ENCODE peak calls at places on chromosomes 3 and 15, in six cellular contexts. B is transverse colon; G is naive thymus-derived CD4-positive, alpha-beta T cell; W is right cardiac atrium; F is breast epithelium; L is aorta. T is an unnamed sample.

GRCh38 chr15:29569533-29570092 is 252.7 kb downstream of the TJP1 start:
- DNase-seq in B (no peak), G (no peak), W (no peak), F (no peak), L (no peak), T (no peak)

GRCh38 chr3:128447561-128448013 is 19.1 kb downstream of the DNAJB8 start:
- DNase-seq in B (no peak), G (peak; percentile 27), W (no peak), F (no peak), L (no peak), T (no peak)

GRCh38 chr15:63504247-63504978 is at the start of gene USP3:
- DNase-seq in B (peak; percentile 97), G (peak; percentile 94), W (peak; percentile 98), F (peak; percentile 94), L (peak; percentile 97), T (peak; percentile 90)

GRCh38 chr3:188948658-188949400 is 222.9 kb upstream of the TPRG1 start:
- DNase-seq in B (peak; percentile 25), G (no peak), W (no peak), F (no peak), L (no peak), T (no peak)

GRCh38 chr3:132660745-132661067 is 577 bp downstream of the UBA5 start:
- DNase-seq in B (no peak), G (no peak), W (no peak), F (no peak), L (no peak), T (peak; percentile 22)

GRCh38 chr3:118128886-118129285 is 905.8 kb downstream of the IGSF11 start:
- DNase-seq in B (no peak), G (no peak), W (no peak), F (no peak), L (no peak), T (no peak)

GRCh38 chr15:58543664-58544335 is 112.0 kb downstream of the LIPC start:
- DNase-seq in B (no peak), G (no peak), W (no peak), F (no peak), L (no peak), T (no peak)

GRCh38 chr15:74783072-74783807 is 1.4 kb downstream of the CSK start:
- DNase-seq in B (peak; percentile 59), G (no peak), W (peak; percentile 66), F (no peak), L (no peak), T (no peak)

GRCh38 chr15:31169558-31169957 is 68.0 kb upstream of the TRPM1 start:
- DNase-seq in B (no peak), G (no peak), W (no peak), F (no peak), L (no peak), T (no peak)

GRCh38 chr15:66662522-66662921 is 39.5 kb upstream of the SMAD6 start:
- DNase-seq in B (no peak), G (no peak), W (no peak), F (no peak), L (no peak), T (no peak)

GRCh38 chr3:7484636-7485035 is 623.7 kb downstream of the GRM7 start:
- DNase-seq in B (no peak), G (no peak), W (no peak), F (no peak), L (no peak), T (no peak)

GRCh38 chr3:181710581-181711255 is 1.0 kb upstream of the SOX2 start:
- DNase-seq in B (no peak), G (no peak), W (peak; percentile 41), F (no peak), L (no peak), T (no peak)

GRCh38 chr15:30958219-30958618 is 33.2 kb downstream of the MTMR10 start:
- DNase-seq in B (no peak), G (no peak), W (no peak), F (no peak), L (no peak), T (no peak)

GRCh38 chr15:99703603-99704443 is 29.4 kb downstream of the LYSMD4 start:
- DNase-seq in B (no peak), G (peak; percentile 26), W (no peak), F (no peak), L (no peak), T (no peak)

GRCh38 chr3:105334138-105334882 is 32.4 kb upstream of the ALCAM start:
- DNase-seq in B (no peak), G (no peak), W (no peak), F (no peak), L (no peak), T (no peak)

GRCh38 chr15:81189583-81190283 is 6.9 kb upstream of the IL16 start:
- DNase-seq in B (peak; percentile 14), G (no peak), W (peak; percentile 93), F (no peak), L (no peak), T (no peak)

GRCh38 chr3:153442386-153442785 is 280.4 kb downstream of the RAP2B start:
- DNase-seq in B (no peak), G (no peak), W (no peak), F (no peak), L (no peak), T (no peak)

GRCh38 chr3:190618349-190619030 is 104.6 kb downstream of the IL1RAP start:
- DNase-seq in B (no peak), G (no peak), W (no peak), F (no peak), L (no peak), T (no peak)

GRCh38 chr15:57885435-57885834 is 178.9 kb downstream of the POLR2M start:
- DNase-seq in B (no peak), G (no peak), W (no peak), F (no peak), L (no peak), T (no peak)

GRCh38 chr15:58525926-58526538 is 94.2 kb downstream of the LIPC start:
- DNase-seq in B (no peak), G (no peak), W (no peak), F (no peak), L (no peak), T (no peak)

GRCh38 chr3:41991399-41991798 is 29.5 kb upstream of the ULK4 start:
- DNase-seq in B (no peak), G (no peak), W (no peak), F (no peak), L (no peak), T (no peak)

GRCh38 chr15:64809649-64810498 is 15.6 kb downstream of the PIF1 start:
- DNase-seq in B (peak; percentile 83), G (peak; percentile 47), W (peak; percentile 93), F (peak; percentile 63), L (peak; percentile 94), T (peak; percentile 47)

GRCh38 chr3:46410669-46411068 is 3.6 kb downstream of the CCRL2 start:
- DNase-seq in B (no peak), G (no peak), W (no peak), F (no peak), L (no peak), T (no peak)

GRCh38 chr3:185330644-185331043 is 32.3 kb upstream of the MAP3K13 start:
- DNase-seq in B (no peak), G (no peak), W (no peak), F (no peak), L (no peak), T (no peak)

GRCh38 chr3:108090066-108090700 is 648 bp downstream of the CD47 start:
- DNase-seq in B (peak; percentile 29), G (peak; percentile 74), W (peak; percentile 66), F (no peak), L (no peak), T (peak; percentile 42)

GRCh38 chr3:70620956-70621355 is 308.5 kb upstream of the MDFIC2 start:
- DNase-seq in B (no peak), G (no peak), W (no peak), F (no peak), L (no peak), T (no peak)

GRCh38 chr15:25176991-25177954 is 222.5 kb downstream of the SNRPN start:
- DNase-seq in B (peak; percentile 2), G (no peak), W (peak; percentile 24), F (peak; percentile 3), L (peak; percentile 37), T (peak; percentile 5)
- H3K9me3 ChIP-seq in B (peaks cover 13% of the 10 kb centered on the region), G (peaks cover 83% of the 10 kb centered on the region), W (peaks cover 2% of the 10 kb centered on the region), F (peaks cover 93% of the 10 kb centered on the region), L (peaks cover 8% of the 10 kb centered on the region), T (no peaks in the 10 kb centered on the region)

GRCh38 chr3:136146981-136147729 is 49.0 kb downstream of the MSL2 start:
- DNase-seq in B (no peak), G (no peak), W (no peak), F (no peak), L (no peak), T (no peak)

GRCh38 chr3:136142592-136142991 is 53.5 kb downstream of the MSL2 start:
- DNase-seq in B (no peak), G (no peak), W (no peak), F (no peak), L (no peak), T (no peak)

GRCh38 chr3:136141891-136142290 is 54.2 kb downstream of the MSL2 start:
- DNase-seq in B (no peak), G (no peak), W (no peak), F (no peak), L (no peak), T (no peak)

DNA sequence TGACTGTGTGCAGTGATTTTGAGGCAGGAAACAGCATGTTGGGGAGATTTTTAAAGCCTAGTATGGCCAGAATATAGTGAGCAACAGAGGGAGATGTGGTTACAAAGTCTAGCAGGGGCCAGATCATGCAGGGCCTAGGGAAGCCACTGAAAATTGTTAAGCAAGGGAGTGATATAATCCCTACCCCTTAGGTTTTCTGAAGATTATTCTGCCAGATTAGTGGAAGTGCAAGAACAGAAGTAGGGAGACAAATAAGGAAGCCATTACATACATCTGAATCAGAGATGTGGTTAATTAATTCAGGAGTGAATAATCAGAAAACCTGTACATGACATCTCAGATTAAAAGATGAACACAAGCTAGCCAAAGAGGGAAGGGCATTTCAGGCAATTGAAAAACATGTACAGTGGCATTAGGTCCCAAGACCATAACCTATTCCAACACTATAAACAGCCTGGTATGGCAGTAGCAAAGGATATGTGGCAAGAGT is 54.8 kb downstream of the MSL2 start:
- DNase-seq in B (no peak), G (no peak), W (no peak), F (no peak), L (no peak), T (no peak)
- H3K9me3 ChIP-seq in B (no peaks in the 10 kb centered on the region), G (no peaks in the 10 kb centered on the region), W (no peaks in the 10 kb centered on the region), F (no peaks in the 10 kb centered on the region), L (no peaks in the 10 kb centered on the region), T (no peaks in the 10 kb centered on the region)

DNA sequence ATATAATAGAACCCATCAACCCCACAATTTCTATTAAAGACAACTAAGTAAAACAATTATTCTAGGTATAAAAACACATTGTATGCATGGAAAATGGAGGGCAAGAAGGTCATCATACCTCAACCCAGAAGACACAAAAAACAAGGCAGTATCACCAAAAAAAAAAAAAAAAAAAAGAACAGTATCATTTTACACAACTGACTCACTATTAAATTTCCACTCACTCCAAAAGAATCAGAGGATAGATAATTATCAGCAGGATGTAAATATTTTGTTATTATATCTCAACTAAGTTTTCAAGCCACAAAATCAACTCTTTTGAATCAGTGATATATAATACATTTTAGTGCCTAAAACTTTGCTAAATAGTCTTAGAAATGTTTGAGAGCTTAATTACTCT is 55.0 kb downstream of the CLASP2 start:
- DNase-seq in B (no peak), G (no peak), W (no peak), F (no peak), L (no peak), T (no peak)
- H3K9me3 ChIP-seq in B (no peaks in the 10 kb centered on the region), G (no peaks in the 10 kb centered on the region), W (no peaks in the 10 kb centered on the region), F (no peaks in the 10 kb centered on the region), L (no peaks in the 10 kb centered on the region), T (no peaks in the 10 kb centered on the region)

GRCh38 chr15:27328616-27329015 is 357.6 kb downstream of the GABRG3 start:
- DNase-seq in B (no peak), G (no peak), W (no peak), F (no peak), L (no peak), T (no peak)

GRCh38 chr15:27327467-27328045 is 356.6 kb downstream of the GABRG3 start:
- DNase-seq in B (no peak), G (no peak), W (no peak), F (no peak), L (no peak), T (no peak)

GRCh38 chr15:27324871-27325270 is 353.9 kb downstream of the GABRG3 start:
- DNase-seq in B (no peak), G (no peak), W (no peak), F (no peak), L (no peak), T (no peak)
- H3K9me3 ChIP-seq in B (peaks cover 9% of the 10 kb centered on the region), G (no peaks in the 10 kb centered on the region), W (no peaks in the 10 kb centered on the region), F (peaks cover 5% of the 10 kb centered on the region), L (peaks cover 9% of the 10 kb centered on the region), T (peaks cover 3% of the 10 kb centered on the region)